ENCODE peak calls at places on chromosomes 13 and 19, in eight cellular contexts. T, J, N, O, K, H, D and U are unnamed samples.

GRCh38 chr19:56133858-56134654 is 7.0 kb upstream of the ZNF444 start:
- DNase-seq in T (no peak), J (peak), N (no peak), O (no peak), K (no peak), H (no peak), D (no peak), U (no peak)

GRCh38 chr13:36412736-36413135 is 19.6 kb upstream of the CCNA1 start:
- DNase-seq in T (no peak), J (no peak), N (no peak), O (no peak), K (no peak), H (no peak), D (no peak), U (no peak)

GRCh38 chr13:40666905-40667621 is 622 bp upstream of the FOXO1 start:
- DNase-seq in T (peak), J (peak), N (peak), O (no peak), K (peak), H (peak), D (peak), U (peak)

GRCh38 chr19:51735759-51736449 is 12.1 kb upstream of the HAS1 start:
- DNase-seq in T (no peak), J (no peak), N (no peak), O (peak), K (no peak), H (no peak), D (no peak), U (no peak)

GRCh38 chr19:49264258-49264657 is 60.7 kb downstream of the SLC6A16 start:
- DNase-seq in T (no peak), J (no peak), N (no peak), O (no peak), K (no peak), H (no peak), D (no peak), U (no peak)

GRCh38 chr19:2170219-2170618 is 6.5 kb downstream of the DOT1L start:
- DNase-seq in T (no peak), J (no peak), N (no peak), O (no peak), K (no peak), H (no peak), D (no peak), U (no peak)

GRCh38 chr13:105365831-105366230 is 1169.6 kb downstream of the EFNB2 start:
- DNase-seq in T (no peak), J (no peak), N (no peak), O (no peak), K (no peak), H (no peak), D (peak), U (no peak)

GRCh38 chr19:8109890-8110662 is 39.3 kb downstream of the FBN3 start:
- DNase-seq in T (no peak), J (no peak), N (no peak), O (no peak), K (no peak), H (no peak), D (no peak), U (no peak)

GRCh38 chr13:113184568-113185440 is 23.7 kb downstream of the PCID2 start:
- DNase-seq in T (no peak), J (no peak), N (no peak), O (no peak), K (peak), H (no peak), D (no peak), U (no peak)

GRCh38 chr19:10552596-10553053 is 8.9 kb downstream of the ATG4D start:
- DNase-seq in T (no peak), J (peak), N (peak), O (no peak), K (peak), H (no peak), D (peak), U (peak)

GRCh38 chr13:94658926-94659649 is 53.3 kb downstream of the SOX21 start:
- DNase-seq in T (no peak), J (no peak), N (no peak), O (no peak), K (no peak), H (no peak), D (peak), U (no peak)

GRCh38 chr13:61144301-61144700 is 271.3 kb downstream of the PCDH20 start:
- DNase-seq in T (no peak), J (no peak), N (no peak), O (no peak), K (no peak), H (no peak), D (no peak), U (no peak)

GRCh38 chr13:58528351-58528750 is 896.8 kb downstream of the PCDH17 start:
- DNase-seq in T (no peak), J (no peak), N (no peak), O (no peak), K (no peak), H (no peak), D (no peak), U (no peak)

GRCh38 chr13:71240906-71241305 is 626.1 kb downstream of the DACH1 start:
- DNase-seq in T (no peak), J (peak), N (no peak), O (peak), K (no peak), H (no peak), D (peak), U (no peak)

GRCh38 chr13:29428310-29428991 is 167.0 kb downstream of the SLC7A1 start:
- DNase-seq in T (peak), J (peak), N (peak), O (no peak), K (no peak), H (peak), D (peak), U (no peak)

GRCh38 chr19:40674291-40674690 is 16.2 kb downstream of the NUMBL start:
- DNase-seq in T (no peak), J (no peak), N (no peak), O (no peak), K (no peak), H (no peak), D (no peak), U (no peak)

GRCh38 chr13:105202384-105202783 is 1333.1 kb downstream of the EFNB2 start:
- DNase-seq in T (no peak), J (no peak), N (no peak), O (peak), K (no peak), H (no peak), D (peak), U (peak)

GRCh38 chr13:66492479-66492878 is 737.7 kb downstream of the PCDH9 start:
- DNase-seq in T (no peak), J (peak), N (no peak), O (no peak), K (no peak), H (no peak), D (peak), U (no peak)

GRCh38 chr13:99380921-99381645 is 73.9 kb upstream of the GPR183 start:
- DNase-seq in T (no peak), J (no peak), N (no peak), O (no peak), K (peak), H (no peak), D (no peak), U (no peak)

GRCh38 chr19:18232540-18233223 is 6.4 kb upstream of the PDE4C start:
- DNase-seq in T (no peak), J (peak), N (no peak), O (no peak), K (no peak), H (peak), D (peak), U (no peak)

GRCh38 chr13:109198585-109198984 is 569.2 kb downstream of the MYO16 start:
- DNase-seq in T (no peak), J (peak), N (no peak), O (no peak), K (no peak), H (no peak), D (no peak), U (no peak)

GRCh38 chr19:2888739-2889224 is 11.9 kb upstream of the ZNF57 start:
- DNase-seq in T (no peak), J (peak), N (no peak), O (no peak), K (peak), H (no peak), D (no peak), U (no peak)

GRCh38 chr19:5281588-5281987 is 59.0 kb downstream of the PTPRS start:
- DNase-seq in T (no peak), J (no peak), N (peak), O (no peak), K (no peak), H (no peak), D (no peak), U (no peak)